ENCODE peak calls at places on chromosomes 12 and 14, in six cellular contexts. F, V, Y, S, Z and N are unnamed samples.

GRCh38 chr14:65281991-65282908 is 130.3 kb upstream of the FUT8 start:
- DNase-seq in F (peak), V (no peak), Y (peak), S (no peak), Z (peak), N (no peak)

GRCh38 chr14:40188006-40188405 is 755.8 kb upstream of the FBXO33 start:
- DNase-seq in F (no peak), V (no peak), Y (no peak), S (peak), Z (peak), N (no peak)

GRCh38 chr12:6377667-6377994 is 2.3 kb upstream of the SCNN1A start:
- DNase-seq in F (no peak), V (no peak), Y (no peak), S (no peak), Z (no peak), N (no peak)

GRCh38 chr12:72018036-72018435 is 79.4 kb downstream of the TPH2 start:
- DNase-seq in F (no peak), V (no peak), Y (no peak), S (no peak), Z (no peak), N (no peak)

GRCh38 chr12:46577063-46577776 is 204.6 kb upstream of the SLC38A2 start:
- DNase-seq in F (no peak), V (no peak), Y (no peak), S (no peak), Z (no peak), N (no peak)

GRCh38 chr14:103846569-103847438 is 571 bp downstream of the PPP1R13B start:
- DNase-seq in F (peak), V (no peak), Y (peak), S (peak), Z (peak), N (no peak)

GRCh38 chr12:131330106-131330820 is 376.6 kb downstream of the ADGRD1 start:
- DNase-seq in F (no peak), V (no peak), Y (no peak), S (no peak), Z (no peak), N (no peak)

GRCh38 chr12:100927825-100928224 is 133.2 kb downstream of the ANO4 start:
- DNase-seq in F (no peak), V (peak), Y (no peak), S (peak), Z (peak), N (no peak)

GRCh38 chr12:64992641-64993040 is 128.5 kb downstream of the WIF1 start:
- DNase-seq in F (peak), V (no peak), Y (no peak), S (no peak), Z (no peak), N (no peak)

GRCh38 chr12:123478762-123479161 is 20.8 kb downstream of the SNRNP35 start:
- DNase-seq in F (no peak), V (no peak), Y (no peak), S (no peak), Z (peak), N (no peak)

GRCh38 chr14:88695873-88696272 is 96.9 kb downstream of the EML5 start:
- DNase-seq in F (no peak), V (no peak), Y (no peak), S (peak), Z (peak), N (no peak)

DNA sequence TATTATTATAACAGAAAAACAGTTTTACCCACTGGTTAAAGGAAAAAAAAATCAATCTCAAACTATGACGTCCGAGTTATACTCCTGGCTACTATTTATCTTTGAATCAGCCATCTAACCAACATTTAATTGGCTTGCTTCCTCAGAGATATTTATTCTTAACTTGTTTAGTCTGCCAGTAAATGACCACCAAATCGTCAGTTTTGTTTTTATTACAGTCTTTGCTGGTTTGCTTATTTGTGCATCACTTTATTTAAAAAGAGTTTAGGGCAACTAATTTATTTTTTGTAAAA is 71.2 kb downstream of the RASSF8 start:
- DNase-seq in F (no peak), V (no peak), Y (no peak), S (no peak), Z (peak), N (no peak)
- H3K4me2 ChIP-seq in F (no peak), V (no peak), Y (no peak), S (peak), Z (peak), N (no peak)

GRCh38 chr14:23481362-23481970 is 12.0 kb downstream of the NGDN start:
- DNase-seq in F (peak), V (no peak), Y (no peak), S (peak), Z (peak), N (peak)
- TF ChIP-seq EZH2 in F (no peak), V (no peak), Y (no peak), S (no peak), Z (no peak), N (no peak)

GRCh38 chr14:23113346-23114119 is 5.5 kb downstream of the CEBPE start:
- DNase-seq in F (peak), V (no peak), Y (no peak), S (no peak), Z (peak), N (no peak)
- TF ChIP-seq EZH2phosphoT487 in F (no peak), V (no peak), Y (no peak), S (no peak), Z (no peak), N (no peak)

DNA sequence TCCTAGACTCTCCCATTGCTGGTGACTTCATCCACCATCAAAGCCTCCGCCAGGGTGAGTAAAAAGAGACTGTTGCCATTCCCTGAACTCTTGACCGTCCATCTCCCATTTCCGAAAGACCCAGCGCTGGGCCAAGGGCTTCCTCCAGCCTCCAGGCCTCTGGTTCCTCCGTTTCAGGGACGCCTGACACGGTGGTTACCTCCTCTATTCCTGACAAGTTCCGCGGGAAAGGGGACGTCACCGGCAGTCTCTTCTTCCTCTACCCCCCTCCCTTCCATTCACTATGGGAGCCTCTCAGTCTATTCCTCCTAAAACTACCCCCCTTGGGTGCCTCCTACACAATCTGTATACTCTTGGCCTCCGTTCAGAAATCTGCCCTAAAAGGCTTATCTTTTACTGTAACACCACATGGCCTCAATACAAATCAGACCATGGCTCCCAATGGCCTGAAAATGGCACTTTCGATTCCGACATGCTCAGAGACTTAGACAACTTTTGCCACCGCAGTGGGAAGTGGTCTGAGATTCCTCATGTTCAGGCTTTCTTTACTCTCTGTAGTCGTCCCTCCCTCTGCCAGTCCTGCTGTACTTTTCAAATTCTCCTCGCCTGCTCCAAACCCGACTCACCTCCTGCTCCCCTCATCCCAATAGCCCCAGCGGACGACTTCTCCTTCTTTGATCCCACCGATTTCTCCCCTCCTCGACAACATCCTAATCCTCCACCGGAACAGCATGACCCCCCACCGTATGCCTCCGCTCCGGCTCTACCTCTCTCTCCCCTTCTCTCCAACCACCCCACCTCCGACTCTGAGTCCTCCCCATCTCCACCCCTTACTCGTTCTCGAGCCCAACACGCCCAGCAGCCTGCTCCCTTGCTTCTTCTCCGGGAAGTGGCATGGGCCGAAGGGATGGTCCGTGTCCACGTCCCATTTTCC is 70.4 kb downstream of the MOK start:
- DNase-seq in F (no peak), V (no peak), Y (no peak), S (no peak), Z (no peak), N (no peak)
- H3K4me2 ChIP-seq in F (no peak), V (peak), Y (peak), S (peak), Z (no peak), N (no peak)

DNA sequence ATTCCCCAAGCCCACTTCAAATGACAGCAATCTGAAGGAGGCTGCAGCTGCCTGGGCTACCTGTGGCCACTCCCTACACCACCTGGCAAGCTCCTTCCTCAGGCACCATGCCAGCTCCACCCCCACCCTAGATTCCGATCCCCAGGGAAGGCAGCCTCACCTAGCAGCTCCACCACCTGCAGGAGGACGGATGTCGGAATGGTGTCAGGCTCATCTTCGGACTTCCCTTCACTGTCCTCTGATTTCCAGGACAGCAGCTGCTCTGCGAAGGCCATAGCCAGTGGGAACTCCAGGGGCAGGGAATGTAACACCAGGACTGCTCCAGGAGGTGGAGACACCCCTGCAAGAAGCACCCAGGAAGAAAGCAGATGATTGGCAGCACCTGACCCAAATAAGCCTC is 65.3 kb downstream of the TRAFD1 start:
- DNase-seq in F (no peak), V (no peak), Y (no peak), S (peak), Z (no peak), N (no peak)
- TF ChIP-seq EZH2 in F (no peak), V (no peak), Y (no peak), S (no peak), Z (no peak), N (no peak)

GRCh38 chr14:63542231-63542999 is 762 bp downstream of the PPP2R5E start:
- DNase-seq in F (peak), V (no peak), Y (no peak), S (peak), Z (peak), N (peak)
- TF ChIP-seq EZH2phosphoT487 in F (no peak), V (no peak), Y (no peak), S (no peak), Z (no peak), N (no peak)

GRCh38 chr12:104495786-104496185 is 39.0 kb downstream of the CHST11 start:
- DNase-seq in F (no peak), V (no peak), Y (no peak), S (no peak), Z (peak), N (no peak)

GRCh38 chr12:104490850-104491249 is 34.1 kb downstream of the CHST11 start:
- DNase-seq in F (no peak), V (no peak), Y (no peak), S (no peak), Z (no peak), N (no peak)

GRCh38 chr12:104494816-104495158 is 38.0 kb downstream of the CHST11 start:
- DNase-seq in F (no peak), V (no peak), Y (peak), S (no peak), Z (peak), N (no peak)

GRCh38 chr12:104494137-104494815 is 37.5 kb downstream of the CHST11 start:
- DNase-seq in F (no peak), V (no peak), Y (peak), S (no peak), Z (peak), N (no peak)

DNA sequence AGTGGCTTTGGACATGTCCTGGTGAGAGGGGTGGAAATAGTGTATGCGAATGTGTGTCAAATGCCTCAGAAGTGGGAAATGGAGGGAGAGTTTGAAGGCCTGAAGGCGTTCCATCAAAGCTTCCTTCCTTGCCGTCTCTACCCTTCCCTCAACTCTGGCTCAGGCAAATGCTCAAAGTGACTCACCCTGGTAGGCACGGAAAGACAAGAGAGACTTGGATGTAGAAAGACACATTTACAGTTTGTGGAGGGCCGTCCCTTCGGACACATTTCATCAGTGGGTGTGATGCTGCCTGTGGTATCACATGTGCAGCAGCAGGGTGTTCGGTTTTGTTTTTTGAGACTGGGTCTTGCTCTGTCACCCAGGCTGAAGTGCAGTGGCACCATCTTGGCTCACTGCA is 36.8 kb downstream of the CHST11 start:
- DNase-seq in F (no peak), V (no peak), Y (no peak), S (no peak), Z (peak), N (no peak)
- H3K4me2 ChIP-seq in F (no peak), V (no peak), Y (no peak), S (no peak), Z (no peak), N (no peak)